ENCODE peak calls at places on chromosome 4, in six cellular contexts. One of them, this sample, is unnamed.
A peak's percentile ranks its signal among the peaks of the same experiment; 100 is the strongest.

GRCh38 chr4:19748911-19749473 is 502.7 kb upstream of the SLIT2 start:
- DNase-seq in HCT116: no peak
- DNase-seq in prostate gland: no peak
- DNase-seq in stomach: no peak
- DNase-seq in Panc1: no peak
- DNase-seq in upper lobe of left lung: no peak
- DNase-seq in this sample: no peak

GRCh38 chr4:158164849-158165248 is 8.0 kb downstream of the GASK1B start:
- DNase-seq in HCT116: no peak
- DNase-seq in prostate gland: no peak
- DNase-seq in stomach: no peak
- DNase-seq in Panc1: no peak
- DNase-seq in upper lobe of left lung: no peak
- DNase-seq in this sample: no peak

GRCh38 chr4:157978680-157979361 is 194.0 kb downstream of the GASK1B start:
- DNase-seq in HCT116: peak; percentile 66
- DNase-seq in prostate gland: peak; percentile 29
- DNase-seq in stomach: peak; percentile 26
- DNase-seq in Panc1: peak; percentile 42
- DNase-seq in upper lobe of left lung: no peak
- DNase-seq in this sample: no peak

GRCh38 chr4:20773144-20773997 is 73.1 kb downstream of the PACRGL start:
- DNase-seq in HCT116: peak; percentile 32
- DNase-seq in prostate gland: peak; percentile 60
- DNase-seq in stomach: peak; percentile 28
- DNase-seq in Panc1: peak; percentile 15
- DNase-seq in upper lobe of left lung: peak; percentile 31
- DNase-seq in this sample: peak; percentile 71

GRCh38 chr4:16337936-16338335 is 111.7 kb upstream of the TAPT1 start:
- DNase-seq in HCT116: no peak
- DNase-seq in prostate gland: no peak
- DNase-seq in stomach: no peak
- DNase-seq in Panc1: no peak
- DNase-seq in upper lobe of left lung: no peak
- DNase-seq in this sample: no peak

GRCh38 chr4:56742080-56742871 is 61.2 kb upstream of the HOPX start:
- DNase-seq in HCT116: no peak
- DNase-seq in prostate gland: no peak
- DNase-seq in stomach: no peak
- DNase-seq in Panc1: no peak
- DNase-seq in upper lobe of left lung: no peak
- DNase-seq in this sample: no peak

GRCh38 chr4:20252656-20253271 is 1.1 kb downstream of the SLIT2 start:
- DNase-seq in HCT116: no peak
- DNase-seq in prostate gland: no peak
- DNase-seq in stomach: no peak
- DNase-seq in Panc1: no peak
- DNase-seq in upper lobe of left lung: peak; percentile 21
- DNase-seq in this sample: peak; percentile 74

GRCh38 chr4:110823251-110823650 is 200.4 kb upstream of the PITX2 start:
- DNase-seq in HCT116: no peak
- DNase-seq in prostate gland: no peak
- DNase-seq in stomach: no peak
- DNase-seq in Panc1: no peak
- DNase-seq in upper lobe of left lung: no peak
- DNase-seq in this sample: no peak

GRCh38 chr4:71456841-71457240 is 118.0 kb downstream of the SLC4A4 start:
- DNase-seq in HCT116: no peak
- DNase-seq in prostate gland: peak; percentile 13
- DNase-seq in stomach: no peak
- DNase-seq in Panc1: peak; percentile 1
- DNase-seq in upper lobe of left lung: no peak
- DNase-seq in this sample: no peak

GRCh38 chr4:41859106-41859505 is 76.1 kb upstream of the TMEM33 start:
- DNase-seq in HCT116: no peak
- DNase-seq in prostate gland: no peak
- DNase-seq in stomach: no peak
- DNase-seq in Panc1: no peak
- DNase-seq in upper lobe of left lung: no peak
- DNase-seq in this sample: no peak

GRCh38 chr4:3322059-3322550 is 29.3 kb downstream of the RGS12 start:
- DNase-seq in HCT116: no peak
- DNase-seq in prostate gland: no peak
- DNase-seq in stomach: peak; percentile 16
- DNase-seq in Panc1: no peak
- DNase-seq in upper lobe of left lung: no peak
- DNase-seq in this sample: no peak

GRCh38 chr4:74555843-74556242 is 110.9 kb downstream of the AREG start:
- DNase-seq in HCT116: no peak
- DNase-seq in prostate gland: no peak
- DNase-seq in stomach: no peak
- DNase-seq in Panc1: no peak
- DNase-seq in upper lobe of left lung: no peak
- DNase-seq in this sample: no peak

GRCh38 chr4:93777081-93777460 is 51.5 kb upstream of the ATOH1 start:
- DNase-seq in HCT116: no peak
- DNase-seq in prostate gland: no peak
- DNase-seq in stomach: no peak
- DNase-seq in Panc1: no peak
- DNase-seq in upper lobe of left lung: no peak
- DNase-seq in this sample: no peak

GRCh38 chr4:8538076-8538702 is 42.0 kb upstream of the GPR78 start:
- DNase-seq in HCT116: no peak
- DNase-seq in prostate gland: no peak
- DNase-seq in stomach: no peak
- DNase-seq in Panc1: no peak
- DNase-seq in upper lobe of left lung: no peak
- DNase-seq in this sample: peak; percentile 21

GRCh38 chr4:137602401-137602800 is 70.1 kb upstream of the PCDH18 start:
- DNase-seq in HCT116: no peak
- DNase-seq in prostate gland: no peak
- DNase-seq in stomach: no peak
- DNase-seq in Panc1: no peak
- DNase-seq in upper lobe of left lung: no peak
- DNase-seq in this sample: no peak

GRCh38 chr4:66741081-66741480 is 804.2 kb downstream of the CENPC start:
- DNase-seq in HCT116: no peak
- DNase-seq in prostate gland: no peak
- DNase-seq in stomach: no peak
- DNase-seq in Panc1: no peak
- DNase-seq in upper lobe of left lung: no peak
- DNase-seq in this sample: no peak

GRCh38 chr4:8742546-8742945 is 129.1 kb downstream of the HMX1 start:
- DNase-seq in HCT116: no peak
- DNase-seq in prostate gland: no peak
- DNase-seq in stomach: no peak
- DNase-seq in Panc1: no peak
- DNase-seq in upper lobe of left lung: no peak
- DNase-seq in this sample: peak; percentile 14

GRCh38 chr4:6331018-6331417 is 61.4 kb downstream of the WFS1 start:
- DNase-seq in HCT116: no peak
- DNase-seq in prostate gland: no peak
- DNase-seq in stomach: no peak
- DNase-seq in Panc1: no peak
- DNase-seq in upper lobe of left lung: no peak
- DNase-seq in this sample: no peak

GRCh38 chr4:65482410-65482809 is 187.9 kb downstream of the EPHA5 start:
- DNase-seq in HCT116: no peak
- DNase-seq in prostate gland: no peak
- DNase-seq in stomach: no peak
- DNase-seq in Panc1: no peak
- DNase-seq in upper lobe of left lung: no peak
- DNase-seq in this sample: no peak

GRCh38 chr4:158996669-158997074 is 106.2 kb upstream of the RAPGEF2 start:
- DNase-seq in HCT116: peak; percentile 93
- DNase-seq in prostate gland: no peak
- DNase-seq in stomach: no peak
- DNase-seq in Panc1: peak; percentile 88
- DNase-seq in upper lobe of left lung: no peak
- DNase-seq in this sample: no peak

GRCh38 chr4:8394806-8395205 is 45.7 kb downstream of the ACOX3 start:
- DNase-seq in HCT116: no peak
- DNase-seq in prostate gland: no peak
- DNase-seq in stomach: no peak
- DNase-seq in Panc1: no peak
- DNase-seq in upper lobe of left lung: no peak
- DNase-seq in this sample: no peak

GRCh38 chr4:77921701-77922100 is 59.1 kb downstream of the MRPL1 start:
- DNase-seq in HCT116: peak; percentile 83
- DNase-seq in prostate gland: no peak
- DNase-seq in stomach: no peak
- DNase-seq in Panc1: peak; percentile 59
- DNase-seq in upper lobe of left lung: no peak
- DNase-seq in this sample: no peak

GRCh38 chr4:86661006-86661405 is 66.9 kb downstream of the PTPN13 start:
- DNase-seq in HCT116: no peak
- DNase-seq in prostate gland: no peak
- DNase-seq in stomach: no peak
- DNase-seq in Panc1: no peak
- DNase-seq in upper lobe of left lung: no peak
- DNase-seq in this sample: no peak

GRCh38 chr4:102598102-102598758 is 97.1 kb downstream of the NFKB1 start:
- DNase-seq in HCT116: no peak
- DNase-seq in prostate gland: no peak
- DNase-seq in stomach: no peak
- DNase-seq in Panc1: no peak
- DNase-seq in upper lobe of left lung: no peak
- DNase-seq in this sample: no peak

GRCh38 chr4:123043013-123043412 is 120.6 kb upstream of the NUDT6 start:
- DNase-seq in HCT116: peak; percentile 3
- DNase-seq in prostate gland: no peak
- DNase-seq in stomach: no peak
- DNase-seq in Panc1: no peak
- DNase-seq in upper lobe of left lung: no peak
- DNase-seq in this sample: no peak
- H3K9me3 ChIP-seq in HCT116: peaks cover 27% of the 10 kb centered on the region
- H3K9me3 ChIP-seq in prostate gland: no peaks in the 10 kb centered on the region
- H3K9me3 ChIP-seq in stomach: peaks cover 36% of the 10 kb centered on the region
- H3K9me3 ChIP-seq in Panc1: peaks cover 16% of the 10 kb centered on the region
- H3K9me3 ChIP-seq in upper lobe of left lung: no peaks in the 10 kb centered on the region
- H3K9me3 ChIP-seq in this sample: peaks cover 1% of the 10 kb centered on the region

DNA sequence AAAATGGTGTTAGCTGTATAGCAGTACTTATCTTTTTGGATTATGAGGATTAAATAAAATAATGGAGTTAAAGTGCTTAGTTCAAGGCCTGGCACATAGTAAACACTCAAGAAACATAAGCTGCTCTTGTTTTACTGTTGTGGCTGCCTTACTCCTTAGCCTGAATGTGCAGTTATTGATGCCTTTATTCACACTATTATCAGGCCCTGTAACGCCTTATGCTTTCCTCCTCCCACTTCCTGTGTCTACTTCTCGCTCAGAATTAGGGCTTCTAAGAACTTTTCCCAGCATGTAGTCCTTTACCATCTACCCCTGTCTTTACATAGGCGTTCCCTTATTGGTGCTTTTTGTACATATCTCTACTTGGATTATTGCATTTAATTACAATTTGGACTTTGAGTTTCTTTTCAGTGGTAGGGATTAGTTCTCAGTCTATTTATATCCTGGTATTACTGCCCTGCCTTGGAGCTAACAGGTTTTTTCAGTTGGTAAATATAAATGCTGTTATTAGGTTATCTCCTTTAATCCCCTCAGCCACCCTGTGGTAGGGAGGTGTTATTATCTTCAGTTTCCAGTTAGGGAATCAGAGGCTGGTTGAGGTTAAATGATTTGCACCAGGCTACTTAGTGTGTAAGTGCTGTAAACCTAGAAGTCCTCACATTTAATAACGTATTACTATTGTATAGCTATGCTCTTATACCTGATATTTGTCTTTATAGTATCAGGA is 83.9 kb downstream of the RBPJ start:
- DNase-seq in HCT116: no peak
- DNase-seq in prostate gland: no peak
- DNase-seq in stomach: no peak
- DNase-seq in Panc1: no peak
- DNase-seq in upper lobe of left lung: no peak
- DNase-seq in this sample: no peak
- TF ChIP-seq POLR2AphosphoS5 in HCT116: no peak
- TF ChIP-seq POLR2AphosphoS5 in prostate gland: no peak
- TF ChIP-seq POLR2AphosphoS5 in stomach: no peak
- TF ChIP-seq POLR2AphosphoS5 in Panc1: no peak
- TF ChIP-seq POLR2AphosphoS5 in upper lobe of left lung: no peak
- TF ChIP-seq POLR2AphosphoS5 in this sample: no peak

GRCh38 chr4:27412617-27413016 is 552.0 kb downstream of the STIM2 start:
- DNase-seq in HCT116: no peak
- DNase-seq in prostate gland: no peak
- DNase-seq in stomach: no peak
- DNase-seq in Panc1: no peak
- DNase-seq in upper lobe of left lung: no peak
- DNase-seq in this sample: no peak
- H3K4me3 ChIP-seq in HCT116: no peak overlapping the region
- H3K4me3 ChIP-seq in prostate gland: no peak overlapping the region
- H3K4me3 ChIP-seq in stomach: no peak overlapping the region
- H3K4me3 ChIP-seq in Panc1: no peak overlapping the region
- H3K4me3 ChIP-seq in upper lobe of left lung: no peak overlapping the region
- H3K4me3 ChIP-seq in this sample: no peak overlapping the region

GRCh38 chr4:109801099-109801789 is 555 bp downstream of the CFI start:
- DNase-seq in HCT116: no peak
- DNase-seq in prostate gland: no peak
- DNase-seq in stomach: no peak
- DNase-seq in Panc1: no peak
- DNase-seq in upper lobe of left lung: no peak
- DNase-seq in this sample: no peak

GRCh38 chr4:109809657-109810056 is 5.9 kb upstream of the GAR1 start:
- DNase-seq in HCT116: no peak
- DNase-seq in prostate gland: no peak
- DNase-seq in stomach: no peak
- DNase-seq in Panc1: no peak
- DNase-seq in upper lobe of left lung: no peak
- DNase-seq in this sample: no peak

GRCh38 chr4:109798866-109799265 is 2.9 kb downstream of the CFI start:
- DNase-seq in HCT116: no peak
- DNase-seq in prostate gland: no peak
- DNase-seq in stomach: no peak
- DNase-seq in Panc1: no peak
- DNase-seq in upper lobe of left lung: no peak
- DNase-seq in this sample: no peak

GRCh38 chr4:109801895-109802319 is at the start of gene CFI:
- DNase-seq in HCT116: no peak
- DNase-seq in prostate gland: no peak
- DNase-seq in stomach: no peak
- DNase-seq in Panc1: no peak
- DNase-seq in upper lobe of left lung: no peak
- DNase-seq in this sample: no peak

DNA sequence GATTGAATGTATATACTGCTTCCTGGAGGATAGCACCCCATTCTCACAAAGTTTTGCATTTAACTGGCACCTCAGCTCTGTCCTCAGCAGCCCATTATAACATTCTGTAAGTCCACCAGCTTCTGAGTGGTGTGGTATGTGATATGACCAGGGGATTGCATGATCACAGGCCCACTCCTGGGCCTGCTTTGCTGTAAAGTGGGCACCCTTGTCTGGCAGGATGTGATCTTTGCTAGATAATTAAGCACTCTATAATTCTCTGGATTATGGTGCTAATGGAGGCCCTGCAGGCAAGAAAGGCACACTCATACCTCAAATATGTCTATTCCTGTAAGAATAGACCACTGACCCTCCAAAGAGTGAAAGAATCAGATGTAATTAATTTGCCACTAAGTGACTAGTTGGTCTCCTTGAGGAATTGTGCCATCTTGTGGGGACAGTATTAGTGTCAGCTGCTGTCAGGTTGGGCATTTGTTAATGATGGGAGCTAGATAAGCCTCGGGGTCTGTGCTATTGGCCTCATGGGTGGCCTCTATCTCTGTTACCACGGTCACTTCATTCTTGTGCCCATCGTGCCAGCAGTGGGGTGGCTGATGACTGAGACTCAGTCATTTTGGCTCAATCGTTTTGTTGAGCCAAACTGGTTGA is 2.2 kb upstream of the CFI start:
- DNase-seq in HCT116: peak; percentile 51
- DNase-seq in prostate gland: peak; percentile 25
- DNase-seq in stomach: no peak
- DNase-seq in Panc1: no peak
- DNase-seq in upper lobe of left lung: peak; percentile 25
- DNase-seq in this sample: no peak
- H3K9me3 ChIP-seq in HCT116: no peaks in the 10 kb centered on the region
- H3K9me3 ChIP-seq in prostate gland: no peaks in the 10 kb centered on the region
- H3K9me3 ChIP-seq in stomach: no peaks in the 10 kb centered on the region
- H3K9me3 ChIP-seq in Panc1: no peaks in the 10 kb centered on the region
- H3K9me3 ChIP-seq in upper lobe of left lung: no peaks in the 10 kb centered on the region
- H3K9me3 ChIP-seq in this sample: no peaks in the 10 kb centered on the region